ENCODE peak calls at places on chromosomes 5 and 9, in four cellular contexts. A is A549, X is HCT116, M is WTC11. B is an unnamed sample.

GRCh38 chr9:19156026-19156474 is 28.8 kb upstream of the PLIN2 start:
- DNase-seq in A (no peak), M (no peak), X (no peak), B (no peak)

GRCh38 chr5:145345883-145346282 is 489.3 kb downstream of the PRELID2 start:
- DNase-seq in M (no peak), X (no peak), A (no peak), B (no peak)

GRCh38 chr5:134609232-134609851 is 23.3 kb downstream of the SAR1B start:
- DNase-seq in A (no peak), M (no peak), X (no peak), B (no peak)

GRCh38 chr5:131899686-131900085 is 45.8 kb downstream of the MEIKIN start:
- DNase-seq in X (no peak), M (no peak), A (no peak), B (peak; percentile 12)

GRCh38 chr9:115115924-115116323 is 2.0 kb downstream of the TNC start:
- DNase-seq in A (no peak), M (no peak), X (peak; percentile 16), B (peak; percentile 41)

GRCh38 chr9:36961568-36962360 is 72.3 kb downstream of the PAX5 start:
- DNase-seq in X (no peak), M (no peak), A (no peak), B (no peak)

GRCh38 chr9:107637421-107638420 is 148.2 kb upstream of the KLF4 start:
- DNase-seq in M (peak; percentile 64), X (no peak), A (peak; percentile 50), B (peak; percentile 79)

GRCh38 chr5:155049569-155050383 is 36.2 kb downstream of the KIF4B start:
- DNase-seq in A (peak; percentile 31), M (peak; percentile 37), X (peak; percentile 7), B (peak; percentile 22)

GRCh38 chr5:39273314-39273954 is 54.1 kb upstream of the FYB1 start:
- DNase-seq in A (no peak), M (no peak), X (no peak), B (no peak)

GRCh38 chr5:1661311-1661710 is 137.6 kb upstream of the LPCAT1 start:
- DNase-seq in X (no peak), M (no peak), A (no peak), B (no peak)

GRCh38 chr9:114718801-114719221 is 36.8 kb upstream of the TEX48 start:
- DNase-seq in X (peak; percentile 88), M (no peak), A (peak; percentile 22), B (no peak)

GRCh38 chr5:34663771-34664496 is 7.8 kb downstream of the RAI14 start:
- DNase-seq in X (no peak), A (no peak), M (no peak), B (no peak)

GRCh38 chr5:67188274-67188857 is 8.2 kb downstream of the CD180 start:
- DNase-seq in X (no peak), M (no peak), A (no peak), B (no peak)

GRCh38 chr5:67192719-67193464 is 3.7 kb downstream of the CD180 start:
- DNase-seq in A (no peak), X (no peak), M (no peak), B (peak; percentile 43)

GRCh38 chr5:67190443-67190842 is 6.2 kb downstream of the CD180 start:
- DNase-seq in X (no peak), M (no peak), A (no peak), B (no peak)

GRCh38 chr5:67193479-67193878 is 3.1 kb downstream of the CD180 start:
- DNase-seq in A (no peak), X (no peak), M (no peak), B (no peak)

GRCh38 chr5:67190856-67191255 is 5.7 kb downstream of the CD180 start:
- DNase-seq in A (no peak), X (no peak), M (no peak), B (no peak)
- TF ChIP-seq MAX in A (no peak), X (no peak), M (no peak), B (no peak)

GRCh38 chr5:32711693-32712462 is 757 bp downstream of the NPR3 start:
- DNase-seq in X (no peak), M (peak; percentile 41), A (peak; percentile 52), B (no peak)
- TF ChIP-seq MAX in X (no peak), M (peak; percentile 64), A (peak; percentile 91), B (no peak)

DNA sequence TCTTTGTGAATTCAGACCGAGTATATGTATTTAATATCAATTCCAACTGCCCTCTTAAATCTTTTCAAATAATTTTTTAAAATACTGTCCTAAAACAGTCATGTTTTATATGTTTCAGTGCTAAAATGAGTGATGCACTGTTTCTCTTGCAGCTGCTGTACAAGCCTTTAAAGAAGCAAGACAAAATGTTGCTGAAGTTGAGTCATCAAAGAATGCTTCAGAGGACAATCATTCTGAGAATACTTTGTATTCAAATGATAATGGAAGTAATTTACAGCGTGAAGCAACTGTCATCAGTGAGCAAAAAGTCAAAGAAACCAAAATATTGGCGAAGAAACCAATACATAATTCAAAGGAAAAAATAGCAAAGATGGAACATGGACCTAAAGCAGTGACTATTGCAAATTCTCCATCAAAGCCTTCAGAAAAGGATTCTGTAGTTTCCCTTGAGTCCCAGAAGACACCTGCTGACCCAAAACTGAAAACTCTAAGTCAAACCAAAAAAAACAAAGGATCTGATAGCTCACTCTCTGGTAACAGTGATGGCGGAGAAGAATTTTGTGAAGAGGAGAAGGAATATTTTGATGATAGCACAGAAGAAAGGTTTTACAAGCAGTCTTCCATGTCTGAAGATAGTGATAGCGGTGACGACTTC is 58.0 kb downstream of the LOX start:
- DNase-seq in M (no peak), A (no peak), X (no peak), B (no peak)
- TF ChIP-seq MAX in M (no peak), A (no peak), X (no peak), B (no peak)

DNA sequence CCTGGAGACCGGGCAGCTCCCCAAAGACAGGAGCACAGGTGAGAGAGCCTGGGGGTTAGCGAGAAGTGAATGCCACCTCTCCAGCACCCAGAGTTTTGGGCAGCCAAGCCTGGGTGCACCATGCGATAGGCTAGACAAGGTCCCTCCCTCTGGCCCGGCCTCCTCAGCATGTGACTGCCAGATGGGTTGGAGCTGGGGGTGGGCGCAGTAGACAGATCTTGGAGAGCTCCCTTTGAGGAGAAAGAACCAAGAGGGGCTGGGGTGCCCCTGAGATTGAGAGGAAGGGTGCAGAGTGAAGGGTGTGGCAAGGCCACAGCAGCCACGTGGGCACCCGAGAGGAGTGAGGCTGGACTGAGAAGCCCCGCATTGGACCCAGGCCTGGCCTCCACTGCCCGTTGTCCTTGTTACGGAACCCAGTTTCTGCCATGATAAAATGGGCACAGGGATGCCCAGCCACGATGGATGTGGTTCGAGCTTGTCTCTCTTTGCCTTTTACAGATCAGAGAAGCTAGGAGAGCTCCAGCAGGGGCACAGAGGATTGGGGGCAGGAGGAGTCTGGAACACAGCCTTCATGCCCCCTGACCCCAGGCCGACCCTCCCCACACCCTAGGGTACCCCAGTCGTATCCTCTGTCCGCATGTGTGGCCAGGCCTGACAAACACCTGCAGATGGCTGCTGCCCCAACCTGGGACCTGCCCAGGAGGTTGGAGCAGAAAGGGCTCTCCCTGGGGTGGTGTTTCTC is 1.3 kb downstream of the TMEM141 start:
- DNase-seq in A (no peak), X (no peak), M (no peak), B (no peak)
- TF ChIP-seq MAX in A (no peak), X (no peak), M (no peak), B (no peak)

DNA sequence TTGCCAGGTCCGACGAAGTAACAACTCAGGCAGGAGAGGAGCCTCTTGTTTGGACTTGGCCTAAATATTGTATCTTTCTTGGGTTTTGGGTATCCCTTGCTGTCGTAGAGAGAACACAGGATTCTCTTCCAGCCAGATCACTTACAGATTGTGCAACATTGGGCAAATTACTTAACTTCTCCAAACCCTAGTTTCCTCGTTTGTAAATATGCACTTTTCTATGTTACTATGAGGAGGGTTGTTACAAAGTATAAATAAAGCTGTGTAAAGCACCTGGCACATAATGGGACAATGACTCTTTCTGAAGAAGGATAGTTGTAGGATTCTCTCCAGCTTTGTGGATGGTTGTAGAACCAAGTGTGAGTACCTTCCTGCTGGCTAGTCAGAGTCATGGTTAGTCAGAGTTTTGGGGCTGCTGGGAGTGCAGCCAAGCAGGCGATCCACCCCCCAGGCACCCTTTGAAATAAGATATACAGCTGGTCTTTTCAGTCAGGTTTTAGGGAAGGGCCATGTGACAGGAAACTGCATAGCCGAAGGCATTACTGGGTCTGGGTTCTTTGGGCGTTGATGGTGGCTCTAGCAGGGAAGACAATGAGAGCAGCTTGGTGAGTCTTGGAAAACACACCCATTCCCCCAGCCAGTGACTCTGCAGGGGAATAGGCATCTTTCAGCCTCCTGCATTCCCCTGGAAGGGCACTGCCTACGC is 49.9 kb upstream of the GDNF start:
- DNase-seq in M (no peak), X (peak; percentile 18), A (no peak), B (no peak)
- TF ChIP-seq MAX in M (no peak), X (peak; percentile 57), A (no peak), B (no peak)

GRCh38 chr5:110790673-110791072 is 51.9 kb downstream of the SLC25A46 start:
- DNase-seq in X (no peak), M (no peak), A (peak; percentile 11), B (no peak)
- TF ChIP-seq MAX in X (no peak), M (no peak), A (no peak), B (no peak)

DNA sequence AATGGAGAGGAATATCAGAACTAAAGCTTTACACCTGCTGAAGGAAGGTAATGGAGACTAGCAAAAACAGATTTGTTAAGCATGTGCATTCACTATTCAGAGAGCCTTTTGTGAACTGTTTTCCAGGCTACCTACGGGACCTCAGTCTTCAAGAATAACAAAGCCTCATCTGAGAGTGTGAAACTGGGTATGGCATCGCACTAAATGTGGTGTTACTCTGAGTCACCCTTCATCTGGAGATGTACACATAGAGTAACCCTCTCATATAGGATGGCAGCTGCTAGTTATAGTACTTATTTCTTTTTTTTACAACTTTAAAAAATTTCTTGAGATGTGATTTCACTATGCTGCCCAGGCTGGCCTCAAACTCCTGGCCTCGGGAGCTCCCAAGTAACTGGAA is 306.8 kb downstream of the ZNF608 start:
- DNase-seq in M (no peak), X (no peak), A (no peak), B (no peak)
- TF ChIP-seq MAX in M (no peak), X (no peak), A (no peak), B (no peak)

GRCh38 chr5:149930060-149930753 is 14.4 kb downstream of the PDE6A start:
- DNase-seq in A (no peak), X (no peak), M (no peak), B (no peak)
- TF ChIP-seq MAX in A (no peak), X (no peak), M (no peak), B (no peak)

GRCh38 chr9:99445920-99446319 is 223.8 kb downstream of the SEC61B start:
- DNase-seq in A (no peak), X (no peak), M (no peak), B (no peak)
- TF ChIP-seq MAX in A (no peak), X (no peak), M (no peak), B (no peak)